ENCODE peak calls at places on chromosome 6, in four cellular contexts. T is trophoblast cell, N is IMR-90, A is fibroblast of lung. F is an unnamed sample.
A peak's percentile ranks its signal among the peaks of the same experiment; 100 is the strongest.

GRCh38 chr6:145147559-145147958 is 587.8 kb downstream of the EPM2A start:
- DNase-seq in T (no peak), N (peak; percentile 78), A (peak; percentile 71), F (no peak)

GRCh38 chr6:127971386-127971785 is 70.5 kb upstream of the THEMIS start:
- DNase-seq in T (no peak), N (no peak), A (no peak), F (no peak)

GRCh38 chr6:17289491-17290106 is 8.4 kb downstream of the RBM24 start:
- DNase-seq in T (peak; percentile 33), N (peak; percentile 60), A (no peak), F (no peak)

GRCh38 chr6:18493421-18493891 is 106.3 kb downstream of the RNF144B start:
- DNase-seq in T (no peak), N (no peak), A (no peak), F (peak; percentile 67)

GRCh38 chr6:42093582-42094329 is 43.4 kb downstream of the TAF8 start:
- DNase-seq in T (no peak), N (no peak), A (no peak), F (peak; percentile 50)

GRCh38 chr6:81241126-81241525 is 511.4 kb downstream of the TENT5A start:
- DNase-seq in T (no peak), N (peak; percentile 26), A (peak; percentile 55), F (no peak)

GRCh38 chr6:20605581-20605980 is 71.3 kb downstream of the CDKAL1 start:
- DNase-seq in T (no peak), N (peak; percentile 69), A (peak; percentile 78), F (no peak)

GRCh38 chr6:153047386-153047785 is 44.9 kb upstream of the MTRF1L start:
- DNase-seq in T (no peak), N (no peak), A (no peak), F (no peak)

GRCh38 chr6:12165722-12166121 is 124.4 kb upstream of the EDN1 start:
- DNase-seq in T (no peak), N (no peak), A (no peak), F (no peak)

GRCh38 chr6:118708736-118709135 is 57.3 kb upstream of the CEP85L start:
- DNase-seq in T (no peak), N (peak; percentile 66), A (peak; percentile 65), F (peak; percentile 95)

GRCh38 chr6:166904101-166904746 is 52.1 kb downstream of the RNASET2 start:
- DNase-seq in T (no peak), N (peak; percentile 12), A (peak; percentile 27), F (no peak)

GRCh38 chr6:16819752-16820151 is 58.5 kb upstream of the ATXN1 start:
- DNase-seq in T (no peak), N (peak; percentile 30), A (peak; percentile 22), F (no peak)

GRCh38 chr6:20366082-20366834 is 35.4 kb upstream of the E2F3 start:
- DNase-seq in T (peak; percentile 62), N (no peak), A (no peak), F (no peak)

GRCh38 chr6:57190140-57190539 is 18.0 kb downstream of the BAG2 start:
- DNase-seq in T (no peak), N (peak; percentile 47), A (peak; percentile 28), F (no peak)

GRCh38 chr6:165417298-165417865 is 108.0 kb upstream of the C6orf118 start:
- DNase-seq in T (no peak), N (no peak), A (no peak), F (no peak)

GRCh38 chr6:42726485-42727083 is 4.2 kb upstream of the PRPH2 start:
- DNase-seq in T (peak; percentile 56), N (peak; percentile 91), A (peak; percentile 85), F (no peak)

GRCh38 chr6:5785235-5785634 is 221.5 kb downstream of the NRN1 start:
- DNase-seq in T (no peak), N (no peak), A (no peak), F (no peak)

GRCh38 chr6:77740380-77740779 is 87.5 kb downstream of the MEI4 start:
- DNase-seq in T (no peak), N (peak; percentile 8), A (peak; percentile 3), F (no peak)

GRCh38 chr6:19759117-19759880 is 77.9 kb upstream of the ID4 start:
- DNase-seq in T (peak; percentile 42), N (peak; percentile 88), A (peak; percentile 92), F (peak; percentile 46)

GRCh38 chr6:92687278-92687677 is 732.1 kb downstream of the EPHA7 start:
- DNase-seq in T (no peak), N (no peak), A (no peak), F (no peak)

GRCh38 chr6:17450825-17451224 is 57.4 kb downstream of the CAP2 start:
- DNase-seq in T (no peak), N (no peak), A (no peak), F (no peak)

GRCh38 chr6:168905451-168906090 is 348.1 kb downstream of the THBS2 start:
- DNase-seq in T (peak; percentile 81), N (no peak), A (peak; percentile 41), F (peak; percentile 52)

GRCh38 chr6:139219271-139219729 is 72.5 kb downstream of the TXLNB start:
- DNase-seq in T (peak; percentile 82), N (peak; percentile 90), A (peak; percentile 95), F (peak; percentile 61)

GRCh38 chr6:139219746-139220145 is 72.1 kb downstream of the TXLNB start:
- DNase-seq in T (no peak), N (no peak), A (no peak), F (no peak)
- H2AFZ ChIP-seq in T (no peak overlapping the region), N (peak overlapping the region; percentile 91), A (no peak overlapping the region), F (no peak overlapping the region)

GRCh38 chr6:141562181-141562800 is 570.4 kb upstream of the GJE1 start:
- DNase-seq in T (no peak), N (no peak), A (peak; percentile 21), F (no peak)
- H3K4me3 ChIP-seq in T (no peak overlapping the region), N (peak overlapping the region; percentile 4), A (no peak overlapping the region), F (no peak overlapping the region)

DNA sequence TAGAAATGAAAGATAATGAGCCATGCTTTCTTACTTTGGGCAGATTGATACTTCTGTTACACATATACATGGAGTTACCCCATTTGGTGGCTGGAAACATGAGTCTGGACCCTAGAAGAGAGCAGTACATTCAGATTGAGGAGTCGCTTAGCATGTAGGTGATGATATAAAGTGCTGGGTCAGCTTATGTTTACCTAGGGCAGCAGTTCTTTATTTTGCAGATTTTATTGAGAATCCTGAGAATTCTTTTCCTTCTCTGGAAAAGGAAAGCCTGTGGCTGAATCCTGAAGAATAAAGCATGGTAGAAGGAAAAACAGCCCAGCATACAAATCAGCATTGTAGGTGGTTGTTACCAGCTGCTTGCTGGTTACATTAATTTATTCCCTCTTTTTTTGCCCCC is 91.2 kb downstream of the SMAP1 start:
- DNase-seq in T (no peak), N (no peak), A (no peak), F (no peak)
- H3K27ac ChIP-seq in T (no peak overlapping the region), N (no peak overlapping the region), A (no peak overlapping the region), F (no peak overlapping the region)

GRCh38 chr6:146359123-146359522 is 184.5 kb upstream of the RAB32 start:
- DNase-seq in T (no peak), N (no peak), A (no peak), F (no peak)

GRCh38 chr6:146354451-146354850 is 189.2 kb upstream of the RAB32 start:
- DNase-seq in T (no peak), N (no peak), A (no peak), F (no peak)

GRCh38 chr6:146355521-146356100 is 188.0 kb upstream of the RAB32 start:
- DNase-seq in T (no peak), N (no peak), A (no peak), F (no peak)

GRCh38 chr6:146358341-146359046 is 185.1 kb upstream of the RAB32 start:
- DNase-seq in T (no peak), N (no peak), A (peak; percentile 75), F (no peak)

DNA sequence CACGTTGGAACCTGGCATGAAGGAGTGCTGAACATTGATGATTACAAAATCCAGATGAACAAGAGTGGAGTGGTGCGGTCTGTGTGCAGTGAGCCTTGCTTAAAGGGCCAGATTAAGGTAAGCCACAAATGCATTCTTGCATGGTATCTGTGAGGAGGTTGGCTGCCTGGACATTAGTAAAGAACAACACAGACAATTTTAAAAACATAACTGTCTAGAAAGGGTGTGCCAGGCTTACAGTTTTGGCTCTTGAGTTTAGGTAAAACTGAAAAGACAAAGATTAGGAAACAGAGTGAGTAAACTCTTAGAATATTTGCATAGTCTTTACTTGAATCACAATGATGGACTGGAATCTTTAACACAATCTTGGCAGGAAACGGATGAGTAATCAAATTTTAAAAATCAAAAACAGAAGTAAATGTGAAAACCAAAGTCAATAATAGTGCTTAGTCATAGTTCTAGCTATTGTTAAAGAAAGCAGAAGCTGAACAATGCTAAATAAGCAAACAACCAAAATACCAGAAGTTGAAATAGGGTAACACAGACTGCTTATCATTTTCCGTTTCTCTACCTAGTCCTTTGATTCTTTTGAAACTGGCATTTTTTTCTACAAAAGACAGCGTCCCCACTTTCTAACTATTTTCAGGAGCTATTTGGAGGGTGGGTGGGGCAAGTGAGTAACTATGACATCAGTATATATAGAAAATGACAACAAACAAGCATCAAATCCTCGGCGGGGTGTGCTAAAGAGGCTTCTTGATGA is 185.9 kb upstream of the RAB32 start:
- DNase-seq in T (peak; percentile 1), N (peak; percentile 27), A (peak; percentile 98), F (peak; percentile 13)
- H2AFZ ChIP-seq in T (no peak overlapping the region), N (no peak overlapping the region), A (no peak overlapping the region), F (no peak overlapping the region)